ENCODE peak calls at places on chromosome 20, in five cellular contexts. M is PC-3, G is omental fat pad, X is A549, V is hepatocyte. L is an unnamed sample.

GRCh38 chr20:55116598-55116997 is 641.2 kb downstream of the DOK5 start:
- DNase-seq in M (no peak), G (no peak), X (no peak), V (no peak), L (no peak)

GRCh38 chr20:1918766-1919165 is 23.6 kb downstream of the SIRPA start:
- DNase-seq in M (no peak), G (no peak), X (no peak), V (no peak), L (no peak)

GRCh38 chr20:821083-822065 is 12.1 kb upstream of the FAM110A start:
- DNase-seq in M (no peak), G (no peak), X (no peak), V (no peak), L (no peak)

GRCh38 chr20:35030136-35030535 is 62.5 kb downstream of the TRPC4AP start:
- DNase-seq in M (no peak), G (no peak), X (no peak), V (no peak), L (no peak)

GRCh38 chr20:14434379-14435136 is 97.1 kb upstream of the FLRT3 start:
- DNase-seq in M (peak; percentile 87), G (no peak), X (no peak), V (no peak), L (no peak)

GRCh38 chr20:16020971-16021370 is 552.3 kb downstream of the KIF16B start:
- DNase-seq in M (peak; percentile 95), G (no peak), X (peak; percentile 48), V (no peak), L (no peak)

GRCh38 chr20:32902456-32903420 is 44.0 kb downstream of the EFCAB8 start:
- DNase-seq in M (peak; percentile 68), G (no peak), X (peak; percentile 66), V (peak; percentile 76), L (peak; percentile 3)

GRCh38 chr20:18727032-18727508 is 86.5 kb upstream of the SCP2D1 start:
- DNase-seq in M (peak; percentile 16), G (no peak), X (no peak), V (no peak), L (no peak)

GRCh38 chr20:2387180-2387577 is 6.5 kb downstream of the TGM6 start:
- DNase-seq in M (peak; percentile 44), G (no peak), X (peak; percentile 46), V (peak; percentile 23), L (no peak)

GRCh38 chr20:58647162-58647813 is 3.8 kb upstream of the STX16 start:
- DNase-seq in M (no peak), G (no peak), X (no peak), V (no peak), L (no peak)
- TF ChIP-seq CTCF in M (no peak), G (no peak), X (no peak), V (no peak), L (no peak)

DNA sequence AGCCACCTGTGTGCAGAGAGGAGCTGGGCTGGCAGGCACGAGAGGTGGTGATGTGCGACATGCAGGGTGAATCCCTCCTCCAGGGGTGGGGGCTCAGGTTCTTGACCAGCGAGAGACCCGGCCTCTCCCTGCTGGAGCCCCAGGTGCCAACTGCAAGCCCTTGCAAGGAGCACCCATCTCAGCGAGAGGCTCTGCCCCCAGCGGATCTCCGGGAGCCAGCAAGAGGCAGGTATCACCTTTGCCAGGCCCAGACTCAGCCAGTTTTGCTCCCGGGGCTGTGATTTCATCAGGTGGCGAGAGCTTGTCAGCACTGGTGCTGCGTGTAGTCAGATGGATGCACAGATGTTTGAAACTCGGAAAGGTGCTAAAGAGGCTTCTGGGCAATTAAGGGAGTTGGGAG is 87.7 kb downstream of the TFAP2C start:
- DNase-seq in M (no peak), G (no peak), X (no peak), V (no peak), L (no peak)
- TF ChIP-seq CTCF in M (no peak), G (no peak), X (no peak), V (no peak), L (no peak)

GRCh38 chr20:5932796-5933195 is 17.5 kb downstream of the TRMT6 start:
- DNase-seq in M (no peak), G (no peak), X (no peak), V (no peak), L (no peak)

GRCh38 chr20:5931411-5931810 is 18.9 kb downstream of the TRMT6 start:
- DNase-seq in M (no peak), G (no peak), X (no peak), V (no peak), L (no peak)

GRCh38 chr20:5938456-5939029 is 11.8 kb downstream of the TRMT6 start:
- DNase-seq in M (no peak), G (no peak), X (no peak), V (no peak), L (no peak)

GRCh38 chr20:5935384-5935783 is 14.9 kb downstream of the TRMT6 start:
- DNase-seq in M (no peak), G (no peak), X (no peak), V (no peak), L (no peak)

DNA sequence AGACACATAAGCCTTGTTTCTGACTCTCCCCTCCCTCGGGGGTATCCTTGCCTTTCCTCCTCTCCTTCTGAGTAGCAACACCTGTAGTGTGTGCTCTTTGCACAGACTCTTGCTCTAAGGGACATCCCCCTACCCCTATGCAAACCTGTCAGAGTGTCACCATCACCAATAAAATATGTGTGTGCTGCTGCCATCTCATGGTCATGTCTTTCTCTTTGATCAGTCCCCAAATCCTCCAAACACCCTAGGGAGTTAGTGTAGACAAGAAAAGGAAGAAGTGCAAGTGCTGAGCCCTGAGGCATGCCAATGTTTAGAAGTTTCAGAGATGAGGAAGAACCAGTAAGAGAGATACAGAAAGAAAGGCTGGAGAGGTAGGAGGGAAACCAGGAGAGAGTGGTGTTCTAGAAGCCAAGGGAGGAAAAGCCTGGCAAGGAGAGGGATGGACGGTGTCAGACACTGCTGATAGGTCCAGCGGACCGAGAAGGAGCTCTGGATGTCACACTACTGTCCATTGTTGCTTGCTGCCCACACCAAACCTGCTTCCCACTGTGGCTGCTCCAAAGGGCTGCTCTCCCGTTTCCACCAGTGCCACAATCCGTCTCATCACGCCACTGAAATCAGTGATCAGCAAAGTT is 16.4 kb downstream of the TRMT6 start:
- DNase-seq in M (peak; percentile 62), G (no peak), X (peak; percentile 41), V (no peak), L (no peak)
- TF ChIP-seq CTCF in M (peak; percentile 78), G (no peak), X (peak; percentile 72), V (peak; percentile 33), L (no peak)

DNA sequence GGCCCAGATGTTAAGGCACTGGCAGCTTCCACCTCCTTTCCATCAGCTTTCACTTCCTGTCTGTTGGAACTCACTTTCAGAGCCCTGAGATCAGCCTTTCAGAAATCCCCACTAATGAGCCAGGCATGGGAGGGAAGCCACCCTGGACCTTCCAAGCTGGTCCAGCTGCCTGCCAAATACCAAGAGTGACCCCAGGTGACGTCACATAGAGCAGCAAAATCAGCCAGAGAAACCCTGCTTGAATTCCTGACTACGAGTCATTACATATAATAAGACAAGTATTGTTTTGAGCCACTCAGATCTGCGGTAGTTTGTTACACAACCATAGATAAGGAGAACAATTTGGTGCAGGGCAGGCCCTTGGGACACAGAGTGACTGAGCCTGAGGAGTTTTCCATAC is 556.0 kb upstream of the JAG1 start:
- DNase-seq in M (peak; percentile 82), G (no peak), X (peak; percentile 15), V (peak; percentile 31), L (peak; percentile 77)
- TF ChIP-seq CTCF in M (no peak), G (no peak), X (no peak), V (no peak), L (no peak)

DNA sequence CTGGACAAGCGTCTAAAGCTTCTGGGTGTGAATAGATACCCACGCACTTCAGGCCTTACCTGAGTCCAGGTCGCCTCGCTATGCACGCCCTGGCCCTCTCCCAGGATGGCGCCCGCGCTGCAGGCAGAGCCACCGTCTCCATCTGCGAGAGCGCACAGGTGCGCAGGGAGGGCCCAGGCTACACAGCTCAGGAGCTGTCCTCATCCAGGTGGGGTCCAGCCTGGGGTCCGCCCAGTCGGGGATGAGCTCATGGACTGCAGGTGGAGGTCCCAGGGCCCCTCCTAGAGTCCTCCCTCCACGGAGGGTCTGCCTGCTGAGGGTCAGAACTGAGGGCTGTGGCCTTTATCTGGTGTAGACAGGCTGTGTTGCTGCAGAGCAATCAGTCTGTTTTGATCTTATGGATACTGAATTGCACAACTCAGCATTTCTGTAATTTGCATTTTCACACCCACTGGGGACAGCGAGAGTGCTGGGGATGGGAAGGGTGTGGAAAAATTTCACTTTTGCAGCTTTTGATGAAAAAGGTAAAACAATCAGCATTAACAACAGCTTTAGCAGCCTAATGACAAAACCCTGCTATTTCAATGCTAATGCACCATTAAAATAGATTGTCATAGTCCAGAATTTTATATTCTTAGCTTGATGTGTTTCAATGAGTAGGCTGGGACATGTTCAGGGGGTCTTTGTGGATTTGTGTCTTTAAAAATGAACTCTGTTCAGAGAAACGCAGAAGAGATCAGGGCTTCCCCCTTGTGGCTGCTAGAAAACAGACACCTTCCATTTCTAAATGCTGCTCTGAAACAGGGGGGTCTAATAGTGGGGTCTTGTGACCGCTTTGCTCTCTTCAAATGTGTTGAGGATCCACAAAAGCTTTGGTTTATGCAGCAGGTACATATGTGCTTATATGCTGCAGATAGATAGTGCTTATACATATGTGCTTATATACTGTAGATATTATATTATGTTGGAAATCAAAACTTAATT is 77.8 kb upstream of the PHACTR3 start:
- DNase-seq in M (peak; percentile 12), G (no peak), X (peak; percentile 22), V (peak; percentile 20), L (no peak)
- TF ChIP-seq CTCF in M (peak; percentile 64), G (no peak), X (no peak), V (peak; percentile 36), L (peak; percentile 12)

L was measured in AG09319.